ENCODE peak calls at places on chromosome 16, in four cellular contexts. U, D, V and F are unnamed samples.

GRCh38 chr16:23152386-23153178 is 3.3 kb upstream of the USP31 start:
- DNase-seq in U (no peak), D (no peak), V (no peak), F (no peak)

GRCh38 chr16:60763869-60764268 is 1272.4 kb downstream of the CDH8 start:
- DNase-seq in U (no peak), D (no peak), V (no peak), F (no peak)

GRCh38 chr16:20409398-20410152 is at the start of gene ACSM5:
- DNase-seq in U (no peak), D (peak), V (no peak), F (peak)

GRCh38 chr16:77288222-77288621 is 89.0 kb downstream of the SYCE1L start:
- DNase-seq in U (no peak), D (no peak), V (no peak), F (no peak)

GRCh38 chr16:85955566-85955965 is 56.6 kb downstream of the IRF8 start:
- DNase-seq in U (no peak), D (no peak), V (no peak), F (no peak)

GRCh38 chr16:81080233-81080632 is 3.2 kb upstream of the C16orf46 start:
- DNase-seq in U (no peak), D (no peak), V (no peak), F (no peak)

GRCh38 chr16:74667215-74667765 is 613 bp upstream of the RFWD3 start:
- DNase-seq in U (peak), D (peak), V (peak), F (peak)

GRCh38 chr16:3594316-3595109 is 16.9 kb downstream of the SLX4 start:
- DNase-seq in U (no peak), D (no peak), V (no peak), F (no peak)

GRCh38 chr16:61936522-61936921 is 99.7 kb downstream of the CDH8 start:
- DNase-seq in U (no peak), D (no peak), V (no peak), F (no peak)

GRCh38 chr16:83606486-83607030 is 201.2 kb upstream of the HSBP1 start:
- DNase-seq in U (no peak), D (no peak), V (no peak), F (no peak)

GRCh38 chr16:4987580-4988374 is 29.6 kb downstream of the SEC14L5 start:
- DNase-seq in U (no peak), D (no peak), V (peak), F (no peak)

GRCh38 chr16:53924311-53924860 is 220.4 kb downstream of the FTO start:
- DNase-seq in U (no peak), D (no peak), V (no peak), F (peak)

GRCh38 chr16:58306327-58306726 is 11.5 kb upstream of the PRSS54 start:
- DNase-seq in U (peak), D (peak), V (no peak), F (peak)

GRCh38 chr16:3876695-3877094 is 3.8 kb downstream of the CREBBP start:
- DNase-seq in U (no peak), D (no peak), V (no peak), F (peak)

GRCh38 chr16:19835989-19836421 is 48.6 kb downstream of the GPRC5B start:
- DNase-seq in U (no peak), D (no peak), V (no peak), F (no peak)

GRCh38 chr16:55480228-55480655 is 1.2 kb downstream of the MMP2 start:
- DNase-seq in U (no peak), D (peak), V (peak), F (peak)

GRCh38 chr16:6125483-6126259 is 1028.1 kb upstream of the EEF2KMT start:
- DNase-seq in U (no peak), D (no peak), V (no peak), F (no peak)